ENCODE peak calls at places on chromosomes 2 and 18, in seven cellular contexts. Q is fibroblast of mammary gland, C is tibial artery, G is cardiac muscle cell, A is heart left ventricle, O is astrocyte of the cerebellum, I is AG04449. W is an unnamed sample.

GRCh38 chr2:88638743-88639142 is 11.5 kb upstream of the EIF2AK3 start:
- DNase-seq in Q (peak), C (no peak), G (peak), A (no peak), O (no peak), I (no peak), W (no peak)

GRCh38 chr2:191959209-191959608 is 112.3 kb upstream of the CAVIN2 start:
- DNase-seq in Q (no peak), C (no peak), G (peak), A (no peak), O (no peak), I (no peak), W (no peak)

GRCh38 chr2:200484934-200485333 is 24.9 kb downstream of the KCTD18 start:
- DNase-seq in Q (peak), C (no peak), G (no peak), A (no peak), O (no peak), I (no peak), W (no peak)

GRCh38 chr2:117774716-117775115 is 39.8 kb upstream of the DDX18 start:
- DNase-seq in Q (no peak), C (no peak), G (no peak), A (no peak), O (no peak), I (no peak), W (no peak)

GRCh38 chr2:237195396-237196119 is 109.9 kb downstream of the COPS8 start:
- DNase-seq in Q (no peak), C (no peak), G (no peak), A (no peak), O (no peak), I (no peak), W (no peak)

GRCh38 chr2:205376071-205376470 is 306.2 kb upstream of the NRP2 start:
- DNase-seq in Q (peak), C (no peak), G (no peak), A (no peak), O (no peak), I (no peak), W (no peak)

GRCh38 chr2:12722445-12723316 is 5.9 kb downstream of the TRIB2 start:
- DNase-seq in Q (no peak), C (no peak), G (no peak), A (no peak), O (no peak), I (no peak), W (no peak)

GRCh38 chr18:61606068-61606660 is 272.9 kb downstream of the CDH20 start:
- DNase-seq in Q (peak), C (peak), G (peak), A (peak), O (no peak), I (no peak), W (no peak)

GRCh38 chr2:130241041-130241707 is 42.9 kb upstream of the TUBA3E start:
- DNase-seq in Q (peak), C (no peak), G (peak), A (no peak), O (no peak), I (no peak), W (no peak)

GRCh38 chr2:219744698-219745097 is 117.3 kb downstream of the SLC4A3 start:
- DNase-seq in Q (no peak), C (no peak), G (no peak), A (no peak), O (no peak), I (no peak), W (no peak)

GRCh38 chr2:196640031-196640548 is 575 bp downstream of the CCDC150 start:
- DNase-seq in Q (no peak), C (no peak), G (no peak), A (no peak), O (no peak), I (no peak), W (no peak)

GRCh38 chr2:182134201-182134600 is 148.5 kb downstream of the PPP1R1C start:
- DNase-seq in Q (no peak), C (no peak), G (no peak), A (no peak), O (no peak), I (no peak), W (no peak)

GRCh38 chr2:98716786-98717185 is 14.1 kb downstream of the MGAT4A start:
- DNase-seq in Q (no peak), C (no peak), G (no peak), A (no peak), O (no peak), I (no peak), W (no peak)

GRCh38 chr18:23131693-23132319 is 3.5 kb upstream of the CABLES1 start:
- DNase-seq in Q (peak), C (peak), G (peak), A (peak), O (peak), I (peak), W (peak)

GRCh38 chr2:16055848-16056580 is 115.7 kb downstream of the MYCN start:
- DNase-seq in Q (no peak), C (no peak), G (no peak), A (no peak), O (no peak), I (no peak), W (no peak)

GRCh38 chr2:133303150-133303549 is 265.1 kb downstream of the NCKAP5 start:
- DNase-seq in Q (no peak), C (no peak), G (no peak), A (no peak), O (no peak), I (no peak), W (no peak)

GRCh38 chr2:204452464-204453023 is 92.7 kb upstream of the PARD3B start:
- DNase-seq in Q (peak), C (peak), G (peak), A (peak), O (peak), I (peak), W (peak)

GRCh38 chr2:76850969-76851368 is 671.2 kb downstream of the LRRTM4 start:
- DNase-seq in Q (no peak), C (no peak), G (no peak), A (no peak), O (no peak), I (no peak), W (no peak)

GRCh38 chr2:215828528-215829184 is 184.7 kb downstream of the MREG start:
- DNase-seq in Q (peak), C (no peak), G (peak), A (peak), O (peak), I (no peak), W (peak)

GRCh38 chr2:89767581-89768435 is 1076.3 kb downstream of the RPIA start:
- DNase-seq in Q (no peak), C (peak), G (no peak), A (peak), O (no peak), I (no peak), W (no peak)

GRCh38 chr18:28789460-28789859 is 612.5 kb upstream of the CDH2 start:
- DNase-seq in Q (peak), C (no peak), G (no peak), A (no peak), O (no peak), I (no peak), W (no peak)

GRCh38 chr2:16628316-16628715 is 37.3 kb downstream of the CYRIA start:
- DNase-seq in Q (no peak), C (no peak), G (no peak), A (no peak), O (no peak), I (no peak), W (no peak)

GRCh38 chr2:12665334-12665733 is 51.4 kb upstream of the TRIB2 start:
- DNase-seq in Q (no peak), C (no peak), G (peak), A (peak), O (no peak), I (no peak), W (no peak)

GRCh38 chr18:21650301-21650700 is 38.2 kb downstream of the SNRPD1 start:
- DNase-seq in Q (no peak), C (no peak), G (no peak), A (no peak), O (no peak), I (no peak), W (no peak)

GRCh38 chr2:182302174-182302573 is 124.7 kb downstream of the PDE1A start:
- DNase-seq in Q (peak), C (no peak), G (peak), A (no peak), O (peak), I (peak), W (no peak)

GRCh38 chr18:44761812-44762211 is 81.1 kb downstream of the SETBP1 start:
- DNase-seq in Q (no peak), C (peak), G (no peak), A (no peak), O (no peak), I (no peak), W (no peak)

GRCh38 chr2:98634406-98635092 is 26.2 kb downstream of the UNC50 start:
- DNase-seq in Q (peak), C (no peak), G (no peak), A (no peak), O (no peak), I (no peak), W (no peak)

GRCh38 chr2:170396799-170397459 is 219.0 kb downstream of the MYO3B start:
- DNase-seq in Q (peak), C (no peak), G (peak), A (no peak), O (no peak), I (no peak), W (no peak)
- TF ChIP-seq CTCF in Q (peak), C (no peak), G (peak), A (peak), O (no peak), I (no peak), W (peak)

GRCh38 chr18:35972197-35973000 is at the start of gene RMP24:
- DNase-seq in Q (peak), C (peak), G (peak), A (peak), O (peak), I (peak), W (peak)
- TF ChIP-seq CTCF in Q (no peak), C (no peak), G (no peak), A (no peak), O (no peak), I (no peak), W (no peak)

GRCh38 chr18:12246849-12247808 is 7.0 kb upstream of the CIDEA start:
- DNase-seq in Q (no peak), C (no peak), G (peak), A (no peak), O (no peak), I (no peak), W (peak)
- TF ChIP-seq CTCF in Q (peak), C (no peak), G (peak), A (peak), O (peak), I (peak), W (peak)

GRCh38 chr18:55912071-55912470 is 324.1 kb upstream of the TCF4 start:
- DNase-seq in Q (no peak), C (no peak), G (peak), A (no peak), O (no peak), I (no peak), W (no peak)
- TF ChIP-seq CTCF in Q (no peak), C (no peak), G (no peak), A (no peak), O (no peak), I (no peak), W (no peak)

DNA sequence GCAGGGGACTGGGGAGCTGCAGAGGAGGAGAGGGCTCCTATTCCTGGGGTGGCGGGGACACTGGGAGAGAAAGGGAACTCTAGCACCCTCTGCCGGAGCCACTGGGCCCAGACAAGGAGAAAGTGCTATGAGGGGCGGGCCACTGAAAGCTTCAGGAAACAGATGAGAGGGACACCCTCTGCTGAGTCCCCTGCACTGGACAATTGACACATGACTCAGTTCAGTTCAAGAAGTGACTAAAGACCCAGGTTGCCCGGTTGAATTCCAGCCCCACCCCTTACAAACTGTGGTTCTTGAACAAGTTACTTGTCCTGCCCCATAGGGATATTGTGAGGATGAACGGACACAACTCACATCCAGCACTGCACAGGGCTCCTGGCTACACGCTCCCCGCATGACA is 5.0 kb downstream of the RUFY4 start:
- DNase-seq in Q (no peak), C (no peak), G (peak), A (no peak), O (no peak), I (no peak), W (peak)
- TF ChIP-seq CTCF in Q (peak), C (peak), G (peak), A (peak), O (peak), I (peak), W (peak)

DNA sequence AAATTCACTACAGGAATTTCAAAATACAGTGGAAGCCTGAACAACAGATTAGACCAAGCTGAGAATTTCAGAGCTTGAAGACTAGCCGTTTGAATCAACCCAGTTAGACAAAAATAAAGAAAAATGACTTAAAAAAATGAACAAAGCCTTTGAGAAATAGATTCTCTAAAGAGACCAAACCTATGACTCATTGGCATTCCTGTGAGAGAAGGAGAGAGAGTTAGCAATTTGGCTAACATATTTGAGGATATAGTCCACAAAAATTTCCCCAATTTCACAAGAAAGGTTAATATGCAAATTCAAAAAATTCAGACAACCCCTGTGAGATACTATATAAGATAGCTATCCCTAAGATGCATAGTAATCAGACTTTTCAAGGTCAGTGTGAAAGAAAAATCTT is 78.0 kb downstream of the MYO3B start:
- DNase-seq in Q (peak), C (no peak), G (peak), A (no peak), O (peak), I (no peak), W (no peak)
- TF ChIP-seq CTCF in Q (no peak), C (no peak), G (no peak), A (no peak), O (no peak), I (no peak), W (no peak)